ENCODE peak calls at places on chromosomes 7 and 10, in eight cellular contexts. One of them, this sample, is unnamed. For H3K4me1, the result is how much of the 10 kb centered on the place peaks cover.

GRCh38 chr7:141701489-141702046 is 398 bp downstream of the DENND11 start:
- DNase-seq in prostate gland: peak
- DNase-seq in body of pancreas: peak
- DNase-seq in fibroblast of lung: peak
- DNase-seq in upper lobe of right lung: peak
- DNase-seq in hepatocyte: peak
- DNase-seq in sigmoid colon: peak
- DNase-seq in GM23338: peak
- DNase-seq in this sample: peak

GRCh38 chr10:78335691-78336401 is 302.2 kb downstream of the RPS24 start:
- DNase-seq in prostate gland: peak
- DNase-seq in body of pancreas: peak
- DNase-seq in fibroblast of lung: peak
- DNase-seq in upper lobe of right lung: no peak
- DNase-seq in hepatocyte: no peak
- DNase-seq in sigmoid colon: peak
- DNase-seq in GM23338: no peak
- DNase-seq in this sample: no peak

GRCh38 chr7:135150072-135150782 is 2.4 kb downstream of the TMEM140 start:
- DNase-seq in prostate gland: no peak
- DNase-seq in body of pancreas: no peak
- DNase-seq in fibroblast of lung: no peak
- DNase-seq in upper lobe of right lung: no peak
- DNase-seq in hepatocyte: no peak
- DNase-seq in sigmoid colon: no peak
- DNase-seq in GM23338: no peak
- DNase-seq in this sample: no peak

GRCh38 chr10:28393956-28394568 is 91.2 kb upstream of the MPP7 start:
- DNase-seq in prostate gland: peak
- DNase-seq in body of pancreas: peak
- DNase-seq in fibroblast of lung: peak
- DNase-seq in upper lobe of right lung: peak
- DNase-seq in hepatocyte: peak
- DNase-seq in sigmoid colon: peak
- DNase-seq in GM23338: peak
- DNase-seq in this sample: peak

GRCh38 chr10:112851582-112851981 is 98.5 kb upstream of the TCF7L2 start:
- DNase-seq in prostate gland: no peak
- DNase-seq in body of pancreas: peak
- DNase-seq in fibroblast of lung: no peak
- DNase-seq in upper lobe of right lung: no peak
- DNase-seq in hepatocyte: no peak
- DNase-seq in sigmoid colon: no peak
- DNase-seq in GM23338: no peak
- DNase-seq in this sample: peak

GRCh38 chr7:17007841-17008240 is 126.1 kb upstream of the AGR3 start:
- DNase-seq in prostate gland: no peak
- DNase-seq in body of pancreas: no peak
- DNase-seq in fibroblast of lung: peak
- DNase-seq in upper lobe of right lung: no peak
- DNase-seq in hepatocyte: no peak
- DNase-seq in sigmoid colon: no peak
- DNase-seq in GM23338: no peak
- DNase-seq in this sample: no peak

GRCh38 chr10:30813872-30814471 is 184.4 kb upstream of the LYZL2 start:
- DNase-seq in prostate gland: no peak
- DNase-seq in body of pancreas: no peak
- DNase-seq in fibroblast of lung: peak
- DNase-seq in upper lobe of right lung: no peak
- DNase-seq in hepatocyte: peak
- DNase-seq in sigmoid colon: peak
- DNase-seq in GM23338: no peak
- DNase-seq in this sample: no peak

GRCh38 chr10:78318305-78318704 is 284.6 kb downstream of the RPS24 start:
- DNase-seq in prostate gland: peak
- DNase-seq in body of pancreas: no peak
- DNase-seq in fibroblast of lung: no peak
- DNase-seq in upper lobe of right lung: no peak
- DNase-seq in hepatocyte: no peak
- DNase-seq in sigmoid colon: peak
- DNase-seq in GM23338: no peak
- DNase-seq in this sample: no peak

GRCh38 chr7:67375427-67375826 is 378.8 kb downstream of the TYW1 start:
- DNase-seq in prostate gland: no peak
- DNase-seq in body of pancreas: no peak
- DNase-seq in fibroblast of lung: no peak
- DNase-seq in upper lobe of right lung: no peak
- DNase-seq in hepatocyte: no peak
- DNase-seq in sigmoid colon: no peak
- DNase-seq in GM23338: no peak
- DNase-seq in this sample: no peak

GRCh38 chr7:90910136-90910535 is 314.0 kb downstream of the CDK14 start:
- DNase-seq in prostate gland: no peak
- DNase-seq in body of pancreas: no peak
- DNase-seq in fibroblast of lung: no peak
- DNase-seq in upper lobe of right lung: no peak
- DNase-seq in hepatocyte: no peak
- DNase-seq in sigmoid colon: no peak
- DNase-seq in GM23338: no peak
- DNase-seq in this sample: no peak

GRCh38 chr7:140607441-140607989 is 33.1 kb downstream of the DENND2A start:
- DNase-seq in prostate gland: no peak
- DNase-seq in body of pancreas: peak
- DNase-seq in fibroblast of lung: peak
- DNase-seq in upper lobe of right lung: peak
- DNase-seq in hepatocyte: peak
- DNase-seq in sigmoid colon: peak
- DNase-seq in GM23338: no peak
- DNase-seq in this sample: no peak

GRCh38 chr10:61503051-61503450 is 49.9 kb upstream of the TMEM26 start:
- DNase-seq in prostate gland: no peak
- DNase-seq in body of pancreas: no peak
- DNase-seq in fibroblast of lung: peak
- DNase-seq in upper lobe of right lung: no peak
- DNase-seq in hepatocyte: no peak
- DNase-seq in sigmoid colon: no peak
- DNase-seq in GM23338: no peak
- DNase-seq in this sample: no peak

GRCh38 chr7:34069676-34070075 is 164.3 kb downstream of the BMPER start:
- DNase-seq in prostate gland: no peak
- DNase-seq in body of pancreas: no peak
- DNase-seq in fibroblast of lung: peak
- DNase-seq in upper lobe of right lung: no peak
- DNase-seq in hepatocyte: peak
- DNase-seq in sigmoid colon: no peak
- DNase-seq in GM23338: no peak
- DNase-seq in this sample: peak

GRCh38 chr7:142876236-142876960 is 9.1 kb downstream of the TRPV6 start:
- DNase-seq in prostate gland: no peak
- DNase-seq in body of pancreas: no peak
- DNase-seq in fibroblast of lung: no peak
- DNase-seq in upper lobe of right lung: no peak
- DNase-seq in hepatocyte: no peak
- DNase-seq in sigmoid colon: no peak
- DNase-seq in GM23338: no peak
- DNase-seq in this sample: no peak

GRCh38 chr10:98431016-98431415 is 15.7 kb downstream of the HPS1 start:
- DNase-seq in prostate gland: no peak
- DNase-seq in body of pancreas: no peak
- DNase-seq in fibroblast of lung: no peak
- DNase-seq in upper lobe of right lung: no peak
- DNase-seq in hepatocyte: no peak
- DNase-seq in sigmoid colon: no peak
- DNase-seq in GM23338: no peak
- DNase-seq in this sample: no peak

GRCh38 chr10:131212763-131213325 is 98.7 kb downstream of the TCERG1L start:
- DNase-seq in prostate gland: no peak
- DNase-seq in body of pancreas: peak
- DNase-seq in fibroblast of lung: no peak
- DNase-seq in upper lobe of right lung: peak
- DNase-seq in hepatocyte: no peak
- DNase-seq in sigmoid colon: no peak
- DNase-seq in GM23338: no peak
- DNase-seq in this sample: no peak

GRCh38 chr10:102813734-102814455 is 23.3 kb downstream of the CYP17A1 start:
- DNase-seq in prostate gland: no peak
- DNase-seq in body of pancreas: no peak
- DNase-seq in fibroblast of lung: peak
- DNase-seq in upper lobe of right lung: no peak
- DNase-seq in hepatocyte: peak
- DNase-seq in sigmoid colon: no peak
- DNase-seq in GM23338: no peak
- DNase-seq in this sample: peak

GRCh38 chr7:214410-215212 is 22.2 kb downstream of the FAM20C start:
- DNase-seq in prostate gland: no peak
- DNase-seq in body of pancreas: no peak
- DNase-seq in fibroblast of lung: peak
- DNase-seq in upper lobe of right lung: no peak
- DNase-seq in hepatocyte: peak
- DNase-seq in sigmoid colon: no peak
- DNase-seq in GM23338: no peak
- DNase-seq in this sample: no peak

GRCh38 chr7:134613623-134614347 is 32.9 kb upstream of the BPGM start:
- DNase-seq in prostate gland: no peak
- DNase-seq in body of pancreas: no peak
- DNase-seq in fibroblast of lung: peak
- DNase-seq in upper lobe of right lung: no peak
- DNase-seq in hepatocyte: no peak
- DNase-seq in sigmoid colon: no peak
- DNase-seq in GM23338: no peak
- DNase-seq in this sample: no peak

GRCh38 chr7:133755922-133756321 is 371.2 kb upstream of the LRGUK start:
- DNase-seq in prostate gland: no peak
- DNase-seq in body of pancreas: no peak
- DNase-seq in fibroblast of lung: no peak
- DNase-seq in upper lobe of right lung: no peak
- DNase-seq in hepatocyte: no peak
- DNase-seq in sigmoid colon: no peak
- DNase-seq in GM23338: no peak
- DNase-seq in this sample: no peak

DNA sequence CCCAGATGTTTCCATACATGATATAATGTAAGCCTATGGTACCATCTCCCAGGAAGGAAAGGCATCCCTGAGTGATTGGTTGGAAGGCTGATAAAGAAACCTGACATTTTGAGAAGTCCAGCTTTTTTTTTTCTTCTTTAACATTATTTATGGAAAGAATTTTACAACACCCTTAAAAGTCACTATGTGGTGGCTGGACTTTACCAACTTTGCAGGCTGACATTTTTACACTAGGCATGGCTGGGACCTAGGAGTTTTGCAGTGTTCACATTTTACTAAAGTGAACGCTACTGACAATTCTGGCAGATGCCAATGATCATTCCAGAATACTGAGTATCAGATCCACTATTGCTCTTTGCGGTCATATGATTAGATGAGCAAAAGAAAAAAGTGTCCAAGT is 239.9 kb downstream of the GLI3 start:
- DNase-seq in prostate gland: no peak
- DNase-seq in body of pancreas: no peak
- DNase-seq in fibroblast of lung: no peak
- DNase-seq in upper lobe of right lung: no peak
- DNase-seq in hepatocyte: no peak
- DNase-seq in sigmoid colon: no peak
- DNase-seq in GM23338: no peak
- DNase-seq in this sample: no peak
- H3K4me1 ChIP-seq in prostate gland: under half
- H3K4me1 ChIP-seq in body of pancreas: under half
- H3K4me1 ChIP-seq in fibroblast of lung: under half
- H3K4me1 ChIP-seq in upper lobe of right lung: under half
- H3K4me1 ChIP-seq in hepatocyte: under half
- H3K4me1 ChIP-seq in sigmoid colon: half or more
- H3K4me1 ChIP-seq in GM23338: under half
- H3K4me1 ChIP-seq in this sample: under half

DNA sequence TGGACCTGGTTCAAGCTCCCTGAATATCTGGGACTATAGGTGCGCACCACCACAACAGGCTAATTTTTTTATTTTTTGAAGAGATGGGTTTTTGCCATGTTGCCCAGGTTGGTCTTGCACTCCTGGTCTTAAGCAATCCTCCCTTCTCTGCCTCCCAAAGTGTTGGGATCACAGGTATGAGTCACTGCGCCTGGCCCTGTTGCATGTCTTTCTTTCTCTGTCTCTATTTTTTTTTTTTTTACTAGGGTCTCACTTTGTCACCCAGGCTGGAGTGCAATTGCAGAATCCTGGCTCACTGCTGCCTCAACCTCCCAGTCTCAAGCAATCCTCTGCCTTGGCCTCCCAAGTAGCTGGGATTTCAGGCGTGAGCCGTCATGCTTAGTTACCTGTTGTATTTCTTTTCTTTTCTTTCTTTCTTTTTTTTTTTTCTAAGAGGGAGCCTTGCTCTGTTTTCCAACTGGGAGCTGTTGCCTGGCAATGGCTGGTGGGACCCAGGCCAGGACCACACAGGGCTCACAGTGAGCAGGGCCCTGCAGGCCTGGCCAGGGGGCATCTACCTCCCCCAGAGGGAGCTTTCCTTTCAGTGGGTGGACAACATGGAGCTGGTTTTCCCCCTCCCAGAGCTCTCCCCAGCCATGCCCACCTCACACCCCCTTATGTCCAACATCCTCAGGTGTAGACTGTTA is 6.0 kb downstream of the MYL7 start:
- DNase-seq in prostate gland: no peak
- DNase-seq in body of pancreas: peak
- DNase-seq in fibroblast of lung: no peak
- DNase-seq in upper lobe of right lung: no peak
- DNase-seq in hepatocyte: no peak
- DNase-seq in sigmoid colon: no peak
- DNase-seq in GM23338: no peak
- DNase-seq in this sample: no peak
- H3K4me3 ChIP-seq in prostate gland: no peak
- H3K4me3 ChIP-seq in body of pancreas: no peak
- H3K4me3 ChIP-seq in fibroblast of lung: no peak
- H3K4me3 ChIP-seq in upper lobe of right lung: no peak
- H3K4me3 ChIP-seq in hepatocyte: no peak
- H3K4me3 ChIP-seq in sigmoid colon: no peak
- H3K4me3 ChIP-seq in GM23338: no peak
- H3K4me3 ChIP-seq in this sample: no peak

DNA sequence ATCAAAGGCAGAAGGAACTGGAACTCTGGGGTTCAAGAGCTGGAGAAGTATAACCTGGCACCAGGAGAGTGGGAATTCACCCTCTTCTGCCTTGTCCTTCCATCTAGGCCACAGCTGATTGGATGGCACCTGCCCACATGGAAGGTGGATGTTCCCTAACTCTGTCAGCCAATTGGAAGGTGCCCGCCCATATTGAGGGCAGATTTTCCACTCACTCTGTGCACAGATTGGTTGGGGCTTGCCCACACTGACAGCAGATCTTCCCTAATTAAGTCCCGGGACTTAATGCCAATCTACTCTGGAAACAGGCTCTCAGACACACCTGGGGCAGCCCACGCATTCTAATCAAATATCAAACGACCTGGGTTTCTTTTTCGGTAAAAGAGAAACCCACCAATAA is 1142.3 kb upstream of the CELF2 start:
- DNase-seq in prostate gland: no peak
- DNase-seq in body of pancreas: no peak
- DNase-seq in fibroblast of lung: no peak
- DNase-seq in upper lobe of right lung: no peak
- DNase-seq in hepatocyte: no peak
- DNase-seq in sigmoid colon: no peak
- DNase-seq in GM23338: no peak
- DNase-seq in this sample: no peak
- H3K4me1 ChIP-seq in prostate gland: under half
- H3K4me1 ChIP-seq in body of pancreas: under half
- H3K4me1 ChIP-seq in fibroblast of lung: under half
- H3K4me1 ChIP-seq in upper lobe of right lung: under half
- H3K4me1 ChIP-seq in hepatocyte: under half
- H3K4me1 ChIP-seq in sigmoid colon: under half
- H3K4me1 ChIP-seq in GM23338: under half
- H3K4me1 ChIP-seq in this sample: under half

GRCh38 chr7:151062111-151062398 is 2.7 kb downstream of the SLC4A2 start:
- DNase-seq in prostate gland: no peak
- DNase-seq in body of pancreas: no peak
- DNase-seq in fibroblast of lung: no peak
- DNase-seq in upper lobe of right lung: no peak
- DNase-seq in hepatocyte: no peak
- DNase-seq in sigmoid colon: no peak
- DNase-seq in GM23338: no peak
- DNase-seq in this sample: no peak
- H3K4me3 ChIP-seq in prostate gland: no peak
- H3K4me3 ChIP-seq in body of pancreas: no peak
- H3K4me3 ChIP-seq in fibroblast of lung: no peak
- H3K4me3 ChIP-seq in upper lobe of right lung: peak
- H3K4me3 ChIP-seq in hepatocyte: no peak
- H3K4me3 ChIP-seq in sigmoid colon: no peak
- H3K4me3 ChIP-seq in GM23338: peak
- H3K4me3 ChIP-seq in this sample: no peak